ENCODE peak calls at places on chromosomes 12 and 14, in ten cellular contexts. W, M, R, N, P, L, X, Z, I and G are unnamed samples.

GRCh38 chr12:46389130-46389616 is 16.6 kb upstream of the SLC38A2 start:
- DNase-seq in R (no peak), Z (no peak), X (no peak), L (peak; percentile 40), M (no peak), P (no peak), N (no peak), I (no peak), W (no peak), G (no peak)

GRCh38 chr14:51860164-51860835 is at the start of gene GNG2:
- DNase-seq in L (peak; percentile 88), P (peak; percentile 75), M (peak; percentile 79), W (no peak), X (peak; percentile 88), Z (peak; percentile 69), R (peak; percentile 87), N (peak; percentile 88), I (peak; percentile 93), G (peak; percentile 25)

GRCh38 chr12:15580431-15580830 is 208.8 kb downstream of the EPS8 start:
- DNase-seq in N (peak; percentile 52), P (no peak), M (no peak), I (no peak), X (peak; percentile 35), W (no peak), Z (no peak), R (no peak), L (no peak), G (no peak)

GRCh38 chr14:24398298-24398942 is 383 bp upstream of the NYNRIN start:
- DNase-seq in I (peak; percentile 72), M (no peak), R (peak; percentile 52), Z (no peak), P (peak; percentile 52), N (peak; percentile 66), X (peak; percentile 48), W (no peak), L (peak; percentile 80), G (no peak)

GRCh38 chr12:31899136-31899535 is 60.1 kb upstream of the RESF1 start:
- DNase-seq in W (no peak), X (no peak), I (no peak), N (no peak), R (no peak), M (no peak), L (no peak), Z (no peak), P (no peak), G (no peak)

GRCh38 chr12:53561590-53561953 is 54.3 kb upstream of the NPFF start:
- DNase-seq in Z (no peak), L (no peak), I (no peak), P (no peak), M (no peak), X (no peak), W (peak; percentile 56), N (no peak), R (no peak), G (no peak)

GRCh38 chr14:67817750-67818438 is 1.5 kb upstream of the ZFYVE26 start:
- DNase-seq in M (no peak), P (no peak), R (no peak), L (no peak), Z (no peak), X (no peak), I (no peak), N (no peak), W (no peak), G (no peak)

GRCh38 chr12:52634266-52635056 is 16.1 kb upstream of the KRT73 start:
- DNase-seq in W (no peak), P (no peak), R (peak; percentile 81), I (peak; percentile 79), M (peak; percentile 73), Z (peak; percentile 73), N (no peak), L (peak; percentile 24), X (no peak), G (no peak)

GRCh38 chr12:25710149-25710548 is 157.1 kb upstream of the LMNTD1 start:
- DNase-seq in P (no peak), R (no peak), M (no peak), Z (no peak), X (no peak), N (no peak), I (no peak), L (no peak), W (no peak), G (no peak)

GRCh38 chr14:22487941-22488340 is 101.1 kb downstream of the DAD1 start:
- DNase-seq in Z (no peak), L (no peak), R (no peak), N (no peak), I (no peak), M (no peak), X (no peak), P (peak; percentile 66), W (no peak), G (no peak)

GRCh38 chr12:52837781-52838736 is 3.9 kb upstream of the KRT79 start:
- DNase-seq in P (no peak), R (no peak), M (no peak), Z (no peak), L (no peak), N (no peak), W (no peak), X (no peak), I (no peak), G (no peak)

GRCh38 chr12:14873440-14874185 is 12.0 kb downstream of the MGP start:
- DNase-seq in Z (no peak), N (no peak), L (no peak), P (no peak), X (no peak), W (no peak), I (no peak), R (no peak), M (no peak), G (no peak)

GRCh38 chr14:61145903-61146411 is 135.2 kb downstream of the TMEM30B start:
- DNase-seq in X (no peak), Z (no peak), M (no peak), R (no peak), P (no peak), N (no peak), I (no peak), W (no peak), L (no peak), G (no peak)

GRCh38 chr12:26121841-26122680 is 2.8 kb downstream of the BHLHE41 start:
- DNase-seq in X (no peak), R (peak; percentile 40), N (peak; percentile 38), W (no peak), L (peak; percentile 86), P (peak; percentile 38), I (no peak), Z (no peak), M (no peak), G (no peak)

GRCh38 chr12:72295744-72296143 is 23.6 kb downstream of the TRHDE start:
- DNase-seq in I (no peak), Z (no peak), P (no peak), W (no peak), L (no peak), X (no peak), N (no peak), R (no peak), M (no peak), G (no peak)

GRCh38 chr12:132003846-132004245 is 54.1 kb downstream of the EP400 start:
- DNase-seq in P (no peak), W (no peak), N (no peak), Z (no peak), M (no peak), X (no peak), L (no peak), R (no peak), I (no peak), G (no peak)

GRCh38 chr14:103374121-103374520 is 11.1 kb upstream of the MARK3 start:
- DNase-seq in M (no peak), L (no peak), R (no peak), I (no peak), P (no peak), W (no peak), N (no peak), Z (no peak), X (no peak), G (no peak)

GRCh38 chr12:103966736-103967135 is 1.1 kb downstream of the TDG start:
- DNase-seq in L (no peak), R (no peak), W (no peak), I (no peak), M (no peak), X (no peak), N (no peak), P (peak; percentile 39), Z (no peak), G (no peak)

GRCh38 chr14:67137744-67138371 is 51.4 kb upstream of the GARIN2 start:
- DNase-seq in I (no peak), N (no peak), L (no peak), M (no peak), P (no peak), Z (no peak), X (no peak), W (no peak), R (no peak), G (no peak)

DNA sequence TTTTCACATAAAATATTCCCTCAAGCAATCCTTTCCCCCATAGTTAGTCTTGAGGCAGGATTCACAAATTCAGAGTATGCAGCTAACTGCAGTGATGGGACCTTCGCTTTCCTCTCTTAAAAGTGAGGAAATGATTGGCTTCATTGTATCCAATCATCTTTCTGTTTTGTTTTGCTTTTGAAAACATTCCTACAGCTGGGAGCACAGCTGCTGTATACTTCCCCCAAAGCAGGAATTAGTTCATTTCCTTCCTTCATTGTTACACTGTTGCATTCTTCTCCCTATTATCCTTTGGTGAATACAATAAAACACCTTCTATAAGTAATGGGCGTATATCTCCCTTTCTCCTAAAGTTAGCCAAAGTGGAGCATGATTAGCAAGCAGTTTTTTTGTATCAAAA is 9.4 kb upstream of the GAS2L3 start:
- DNase-seq in I (no peak), Z (no peak), R (no peak), X (no peak), W (no peak), P (no peak), N (no peak), L (no peak), M (no peak), G (no peak)
- H3K4me3 ChIP-seq in I (no peak overlapping the region), Z (no peak overlapping the region), R (no peak overlapping the region), X (no peak overlapping the region), W (no peak overlapping the region), P (no peak overlapping the region), N (no peak overlapping the region), L (no peak overlapping the region), M (no peak overlapping the region), G (no peak overlapping the region)

GRCh38 chr12:13198921-13199320 is 2.4 kb downstream of the EMP1 start:
- DNase-seq in N (no peak), W (no peak), X (no peak), M (no peak), P (no peak), L (no peak), R (no peak), Z (no peak), I (no peak), G (no peak)
- H3K4me1 ChIP-seq in N (peaks cover 13% of the 10 kb centered on the region), W (peaks cover 96% of the 10 kb centered on the region), X (peaks cover 13% of the 10 kb centered on the region), M (peaks cover 12% of the 10 kb centered on the region), P (no peaks in the 10 kb centered on the region), L (no peaks in the 10 kb centered on the region), R (peaks cover 74% of the 10 kb centered on the region), Z (peaks cover 9% of the 10 kb centered on the region), I (peaks cover 36% of the 10 kb centered on the region), G (peaks cover 4% of the 10 kb centered on the region)

GRCh38 chr12:99024191-99024590 is 379.1 kb downstream of the APAF1 start:
- DNase-seq in X (no peak), R (no peak), M (no peak), W (no peak), P (no peak), I (no peak), Z (no peak), N (no peak), L (no peak), G (no peak)
- H3K27ac ChIP-seq in X (no peak overlapping the region), R (no peak overlapping the region), M (no peak overlapping the region), W (no peak overlapping the region), P (no peak overlapping the region), I (no peak overlapping the region), Z (no peak overlapping the region), N (no peak overlapping the region), L (no peak overlapping the region), G (no peak overlapping the region)

GRCh38 chr12:6765048-6765633 is 1.0 kb upstream of the PTMS start:
- DNase-seq in W (no peak), P (no peak), R (no peak), N (no peak), I (no peak), M (no peak), L (no peak), X (no peak), Z (no peak), G (no peak)
- H3K4me3 ChIP-seq in W (peak overlapping the region; percentile 85), P (peak overlapping the region; percentile 93), R (peak overlapping the region; percentile 92), N (peak overlapping the region; percentile 60), I (no peak overlapping the region), M (peak overlapping the region; percentile 78), L (peak overlapping the region; percentile 81), X (peak overlapping the region; percentile 84), Z (peak overlapping the region; percentile 99), G (peak overlapping the region; percentile 91)